ENCODE peak calls at places on chromosomes 4 and X, in seven cellular contexts. H is substantia nigra; Q is NCI-H1436 treated with DMSO at 0.1 percent for 48 hours; U is stimulated activated CD4-positive, alpha-beta T cell treated with anti-CD3 and anti-CD28 coated beads, TNF-alpha, amount 100 ng/mL, for 1 hour; L is memory B cell; S is sciatic nerve; X is psoas muscle. C is an unnamed sample.

GRCh38 chr4:74794341-74794801 is at the start of gene BTC:
- DNase-seq in L (no peak), S (no peak), U (no peak), X (peak; percentile 15), Q (no peak), H (no peak), C (peak; percentile 48)

GRCh38 chr4:165945991-165946390 is 73.0 kb downstream of the TLL1 start:
- DNase-seq in L (no peak), U (no peak), X (no peak), S (no peak), Q (no peak), H (no peak), C (no peak)

GRCh38 chr4:139144911-139145551 is 32.0 kb downstream of the ELF2 start:
- DNase-seq in X (no peak), U (no peak), Q (no peak), H (no peak), L (no peak), S (no peak), C (no peak)

GRCh38 chr4:112832493-112832892 is 195.6 kb downstream of the LARP7 start:
- DNase-seq in Q (no peak), S (no peak), H (no peak), L (no peak), U (no peak), X (no peak), C (no peak)

GRCh38 chrX:16435399-16435986 is 214.5 kb upstream of the S100G start:
- DNase-seq in S (no peak), X (no peak), L (no peak), U (no peak), H (no peak), Q (no peak), C (no peak)

GRCh38 chr4:183300070-183300469 is 20.0 kb downstream of the CLDN22 start:
- DNase-seq in Q (no peak), H (no peak), L (no peak), U (no peak), S (no peak), X (no peak), C (no peak)

GRCh38 chrX:40173662-40174593 is 76.2 kb upstream of the BCOR start:
- DNase-seq in S (no peak), L (peak; percentile 23), Q (no peak), H (no peak), U (peak; percentile 55), X (peak; percentile 35), C (no peak)

GRCh38 chr4:89492476-89493110 is 185.0 kb upstream of the GPRIN3 start:
- DNase-seq in U (no peak), Q (no peak), X (no peak), H (no peak), S (no peak), L (no peak), C (no peak)

GRCh38 chr4:81493895-81494490 is 22.3 kb upstream of the RASGEF1B start:
- DNase-seq in X (no peak), Q (no peak), L (no peak), H (no peak), U (no peak), S (no peak), C (no peak)

GRCh38 chr4:104169437-104169836 is 325.3 kb downstream of the CXXC4 start:
- DNase-seq in U (no peak), H (no peak), Q (no peak), X (no peak), L (no peak), S (no peak), C (no peak)

GRCh38 chr4:133866328-133866699 is 335.3 kb downstream of the PABPC4L start:
- DNase-seq in X (no peak), H (no peak), U (no peak), Q (no peak), L (no peak), S (no peak), C (no peak)

GRCh38 chr4:162239992-162240769 is 76.4 kb upstream of the FSTL5 start:
- DNase-seq in Q (no peak), H (no peak), U (no peak), S (no peak), L (no peak), X (no peak), C (no peak)

GRCh38 chrX:123648028-123648810 is 84.6 kb downstream of the THOC2 start:
- DNase-seq in X (no peak), S (no peak), U (peak; percentile 0), Q (no peak), H (no peak), L (no peak), C (peak; percentile 26)

GRCh38 chrX:39133971-39134370 is 332.7 kb downstream of the MID1IP1 start:
- DNase-seq in U (peak; percentile 4), S (no peak), L (no peak), H (no peak), Q (no peak), X (no peak), C (no peak)

GRCh38 chr4:6603128-6603527 is 28.1 kb downstream of the MAN2B2 start:
- DNase-seq in X (no peak), L (no peak), S (no peak), Q (no peak), H (no peak), U (no peak), C (no peak)

GRCh38 chr4:142801966-142802365 is 44.1 kb downstream of the INPP4B start:
- DNase-seq in X (no peak), Q (no peak), S (no peak), U (no peak), H (no peak), L (no peak), C (no peak)

GRCh38 chr4:146643812-146644401 is 5.2 kb downstream of the POU4F2 start:
- DNase-seq in U (no peak), S (no peak), H (no peak), Q (no peak), X (no peak), L (no peak), C (no peak)

GRCh38 chr4:34922325-34922724 is 1322.0 kb downstream of the ARAP2 start:
- DNase-seq in U (no peak), H (no peak), Q (no peak), L (no peak), X (no peak), S (no peak), C (no peak)

GRCh38 chr4:16608123-16608522 is 290.3 kb downstream of the LDB2 start:
- DNase-seq in S (no peak), X (no peak), U (no peak), H (no peak), Q (no peak), L (no peak), C (no peak)

GRCh38 chrX:132433001-132433400 is 55.8 kb downstream of the MBNL3 start:
- DNase-seq in H (no peak), U (no peak), S (no peak), Q (no peak), X (no peak), L (no peak), C (no peak)

C was measured in progenitor cell of endocrine pancreas.